ENCODE peak calls at places on chromosome 13, in ten cellular contexts. R, P, G, Y, S, E, M, J, N and Q are unnamed samples.
A peak's percentile ranks its signal among the peaks of the same experiment; 100 is the strongest.

GRCh38 chr13:112058519-112058873 is 8.5 kb upstream of the SOX1 start:
- DNase-seq in R (no peak), P (no peak), G (no peak), Y (no peak), S (no peak), E (no peak), M (no peak), J (no peak), N (no peak), Q (no peak)

GRCh38 chr13:106570354-106570822 is 2.5 kb upstream of the ARGLU1 start:
- DNase-seq in R (peak; percentile 70), P (peak; percentile 72), G (peak; percentile 67), Y (peak; percentile 56), S (peak; percentile 15), E (no peak), M (peak; percentile 78), J (peak; percentile 26), N (peak; percentile 57), Q (no peak)

GRCh38 chr13:105278797-105279425 is 1256.6 kb downstream of the EFNB2 start:
- DNase-seq in R (no peak), P (no peak), G (no peak), Y (no peak), S (no peak), E (no peak), M (no peak), J (no peak), N (no peak), Q (no peak)

GRCh38 chr13:21079761-21080730 is 18.7 kb upstream of the LATS2 start:
- DNase-seq in R (no peak), P (no peak), G (peak; percentile 67), Y (no peak), S (no peak), E (no peak), M (peak; percentile 76), J (no peak), N (no peak), Q (peak; percentile 63)

GRCh38 chr13:95497307-95497943 is 55.1 kb upstream of the CLDN10 start:
- DNase-seq in R (peak; percentile 69), P (no peak), G (no peak), Y (no peak), S (no peak), E (no peak), M (no peak), J (no peak), N (no peak), Q (no peak)

GRCh38 chr13:113141591-113141950 is 16.9 kb upstream of the PROZ start:
- DNase-seq in R (no peak), P (no peak), G (no peak), Y (no peak), S (no peak), E (no peak), M (no peak), J (no peak), N (no peak), Q (no peak)

GRCh38 chr13:46667687-46668281 is 114.8 kb downstream of the LRCH1 start:
- DNase-seq in R (no peak), P (no peak), G (no peak), Y (no peak), S (no peak), E (no peak), M (no peak), J (no peak), N (no peak), Q (no peak)

GRCh38 chr13:68667863-68668262 is 1437.7 kb upstream of the PCDH9 start:
- DNase-seq in R (no peak), P (no peak), G (no peak), Y (no peak), S (no peak), E (no peak), M (no peak), J (no peak), N (no peak), Q (no peak)

GRCh38 chr13:23432589-23432988 is 913 bp downstream of the SACS start:
- DNase-seq in R (no peak), P (no peak), G (no peak), Y (no peak), S (no peak), E (no peak), M (no peak), J (no peak), N (no peak), Q (no peak)

GRCh38 chr13:23995283-23996073 is 98.2 kb upstream of the C1QTNF9B start:
- DNase-seq in R (no peak), P (no peak), G (no peak), Y (no peak), S (no peak), E (no peak), M (no peak), J (no peak), N (no peak), Q (no peak)

GRCh38 chr13:110300090-110300815 is 6.7 kb downstream of the COL4A1 start:
- DNase-seq in R (no peak), P (no peak), G (no peak), Y (no peak), S (no peak), E (no peak), M (no peak), J (no peak), N (no peak), Q (peak; percentile 43)

GRCh38 chr13:26584713-26585112 is 27.2 kb downstream of the WASF3 start:
- DNase-seq in R (no peak), P (no peak), G (peak; percentile 47), Y (no peak), S (no peak), E (no peak), M (peak; percentile 76), J (no peak), N (no peak), Q (no peak)

GRCh38 chr13:70812481-70812880 is 704.2 kb upstream of the KLHL1 start:
- DNase-seq in R (no peak), P (no peak), G (no peak), Y (no peak), S (no peak), E (no peak), M (peak; percentile 73), J (no peak), N (no peak), Q (no peak)

GRCh38 chr13:47251771-47252170 is 354.9 kb upstream of the HTR2A start:
- DNase-seq in R (no peak), P (no peak), G (no peak), Y (no peak), S (no peak), E (no peak), M (no peak), J (no peak), N (no peak), Q (no peak)

GRCh38 chr13:81017525-81018152 is 676.7 kb upstream of the SPRY2 start:
- DNase-seq in R (no peak), P (no peak), G (peak; percentile 9), Y (no peak), S (no peak), E (peak; percentile 54), M (peak; percentile 9), J (no peak), N (no peak), Q (peak; percentile 72)

GRCh38 chr13:32538234-32538620 is 368 bp downstream of the N4BP2L2 start:
- DNase-seq in R (peak; percentile 22), P (peak; percentile 69), G (peak; percentile 23), Y (peak; percentile 27), S (no peak), E (no peak), M (peak; percentile 1), J (no peak), N (no peak), Q (peak; percentile 44)

GRCh38 chr13:45084515-45084914 is 35.8 kb upstream of the GTF2F2 start:
- DNase-seq in R (no peak), P (no peak), G (no peak), Y (no peak), S (no peak), E (no peak), M (no peak), J (no peak), N (no peak), Q (no peak)

GRCh38 chr13:99191900-99192399 is 8.7 kb upstream of the UBAC2 start:
- DNase-seq in R (no peak), P (no peak), G (no peak), Y (no peak), S (no peak), E (no peak), M (peak; percentile 36), J (no peak), N (no peak), Q (peak; percentile 64)

GRCh38 chr13:48585456-48585840 is 52.6 kb upstream of the RCBTB2 start:
- DNase-seq in R (no peak), P (no peak), G (no peak), Y (no peak), S (no peak), E (no peak), M (peak; percentile 6), J (no peak), N (no peak), Q (no peak)

GRCh38 chr13:59086147-59086546 is 1077.6 kb downstream of the DIAPH3 start:
- DNase-seq in R (no peak), P (no peak), G (peak; percentile 2), Y (no peak), S (no peak), E (no peak), M (peak; percentile 25), J (no peak), N (no peak), Q (peak; percentile 44)

GRCh38 chr13:45048890-45049407 is 59.6 kb downstream of the GPALPP1 start:
- DNase-seq in R (no peak), P (no peak), G (no peak), Y (no peak), S (peak; percentile 29), E (no peak), M (no peak), J (no peak), N (no peak), Q (no peak)

GRCh38 chr13:61255035-61255796 is 160.4 kb downstream of the PCDH20 start:
- DNase-seq in R (no peak), P (no peak), G (no peak), Y (no peak), S (no peak), E (no peak), M (no peak), J (no peak), N (no peak), Q (no peak)

GRCh38 chr13:94620286-94620896 is 18.7 kb downstream of the GPR180 start:
- DNase-seq in R (no peak), P (no peak), G (no peak), Y (no peak), S (no peak), E (peak; percentile 39), M (no peak), J (no peak), N (no peak), Q (no peak)

GRCh38 chr13:77274126-77274525 is 52.8 kb downstream of the MYCBP2 start:
- DNase-seq in R (no peak), P (no peak), G (no peak), Y (no peak), S (no peak), E (no peak), M (no peak), J (no peak), N (no peak), Q (no peak)

GRCh38 chr13:109792416-109793090 is 6.2 kb upstream of the IRS2 start:
- DNase-seq in R (no peak), P (no peak), G (no peak), Y (no peak), S (no peak), E (no peak), M (no peak), J (no peak), N (no peak), Q (no peak)

GRCh38 chr13:66967825-66968597 is 262.1 kb downstream of the PCDH9 start:
- DNase-seq in R (no peak), P (no peak), G (no peak), Y (no peak), S (no peak), E (peak; percentile 36), M (no peak), J (no peak), N (no peak), Q (no peak)

GRCh38 chr13:112903606-112904195 is 65.3 kb upstream of the MCF2L start:
- DNase-seq in R (no peak), P (no peak), G (no peak), Y (no peak), S (no peak), E (no peak), M (no peak), J (no peak), N (no peak), Q (no peak)

GRCh38 chr13:110832531-110832930 is 82.3 kb downstream of the ANKRD10 start:
- DNase-seq in R (no peak), P (no peak), G (no peak), Y (no peak), S (no peak), E (no peak), M (no peak), J (no peak), N (no peak), Q (peak; percentile 59)